ENCODE peak calls at places on chromosomes 6 and 20, in nine cellular contexts. V is stimulated activated CD8-positive, alpha-beta memory T cell treated with anti-CD3 and anti-CD28 coated beads, Interleukin-15, amount 100 ng/mL, for 4 hours; O is fibroblast of gingiva; K is AG10803; X is CD8-positive, alpha-beta memory T cell; P is GM20000; F is spleen; C is naive B cell; D is neural crest cell. Z is an unnamed sample.

GRCh38 chr6:1325471-1326309 is 13.8 kb downstream of the FOXQ1 start:
- DNase-seq in V (no peak), O (peak; percentile 18), K (peak; percentile 81), X (no peak), P (no peak), F (no peak), C (no peak), D (no peak), Z (no peak)

GRCh38 chr6:82589509-82590206 is 226.0 kb downstream of the TPBG start:
- DNase-seq in V (no peak), O (peak; percentile 46), K (peak; percentile 49), X (no peak), P (peak; percentile 27), F (no peak), C (no peak), D (no peak), Z (no peak)

GRCh38 chr20:41411458-41411857 is 44.8 kb upstream of the EMILIN3 start:
- DNase-seq in V (no peak), O (peak; percentile 62), K (peak; percentile 74), X (no peak), P (no peak), F (no peak), C (no peak), D (no peak), Z (no peak)

GRCh38 chr6:143556529-143556928 is 45.0 kb upstream of the FUCA2 start:
- DNase-seq in V (no peak), O (peak; percentile 11), K (peak; percentile 94), X (no peak), P (no peak), F (no peak), C (no peak), D (no peak), Z (no peak)

GRCh38 chr20:33658510-33658909 is 3.6 kb upstream of the C20orf144 start:
- DNase-seq in V (no peak), O (no peak), K (no peak), X (no peak), P (no peak), F (no peak), C (no peak), D (no peak), Z (no peak)

GRCh38 chr20:33663161-33664084 is 1.3 kb downstream of the C20orf144 start:
- DNase-seq in V (peak; percentile 68), O (peak; percentile 67), K (peak; percentile 71), X (peak; percentile 80), P (peak; percentile 94), F (peak; percentile 99), C (peak; percentile 81), D (peak; percentile 82), Z (peak; percentile 30)

GRCh38 chr6:42404494-42404893 is 47.2 kb downstream of the TRERF1 start:
- DNase-seq in V (no peak), O (peak; percentile 17), K (peak; percentile 59), X (no peak), P (no peak), F (no peak), C (no peak), D (no peak), Z (no peak)

GRCh38 chr6:167665698-167666380 is 160.9 kb upstream of the AFDN start:
- DNase-seq in V (no peak), O (no peak), K (no peak), X (no peak), P (no peak), F (peak; percentile 52), C (no peak), D (no peak), Z (no peak)

GRCh38 chr6:12024715-12025434 is 12.8 kb downstream of the HIVEP1 start:
- DNase-seq in V (no peak), O (no peak), K (peak; percentile 65), X (no peak), P (no peak), F (no peak), C (no peak), D (no peak), Z (no peak)

GRCh38 chr20:15475483-15475882 is 1097.8 kb downstream of the KIF16B start:
- DNase-seq in V (no peak), O (no peak), K (no peak), X (no peak), P (no peak), F (peak; percentile 76), C (no peak), D (no peak), Z (no peak)

GRCh38 chr20:21373436-21373835 is 23.9 kb downstream of the NKX2-4 start:
- DNase-seq in V (no peak), O (no peak), K (no peak), X (no peak), P (no peak), F (no peak), C (no peak), D (no peak), Z (no peak)

GRCh38 chr20:48740714-48741113 is 87.1 kb downstream of the PREX1 start:
- DNase-seq in V (no peak), O (no peak), K (no peak), X (no peak), P (peak; percentile 65), F (no peak), C (no peak), D (no peak), Z (no peak)

GRCh38 chr6:145139451-145139850 is 595.9 kb downstream of the EPM2A start:
- DNase-seq in V (no peak), O (peak; percentile 86), K (peak; percentile 59), X (no peak), P (no peak), F (no peak), C (no peak), D (no peak), Z (no peak)

GRCh38 chr6:167708501-167709094 is 118.1 kb upstream of the AFDN start:
- DNase-seq in V (no peak), O (no peak), K (no peak), X (no peak), P (no peak), F (peak; percentile 53), C (no peak), D (no peak), Z (no peak)

GRCh38 chr6:154989457-154989856 is 5.7 kb upstream of the TIAM2 start:
- DNase-seq in V (no peak), O (no peak), K (no peak), X (no peak), P (no peak), F (no peak), C (no peak), D (no peak), Z (no peak)

GRCh38 chr6:139939189-139939979 is 564.9 kb upstream of the CITED2 start:
- DNase-seq in V (no peak), O (no peak), K (no peak), X (no peak), P (no peak), F (no peak), C (no peak), D (no peak), Z (no peak)

GRCh38 chr6:21349834-21350233 is 243.7 kb upstream of the SOX4 start:
- DNase-seq in V (no peak), O (no peak), K (no peak), X (no peak), P (no peak), F (no peak), C (no peak), D (no peak), Z (no peak)

GRCh38 chr6:47258724-47259347 is 50.9 kb downstream of the TNFRSF21 start:
- DNase-seq in V (no peak), O (no peak), K (no peak), X (no peak), P (no peak), F (no peak), C (no peak), D (no peak), Z (no peak)

GRCh38 chr6:57173886-57174510 is 1.9 kb downstream of the BAG2 start:
- DNase-seq in V (no peak), O (peak; percentile 75), K (peak; percentile 85), X (no peak), P (no peak), F (no peak), C (no peak), D (no peak), Z (no peak)

GRCh38 chr6:63584566-63584965 is 12.3 kb downstream of the LOC128125822 start:
- DNase-seq in V (no peak), O (no peak), K (no peak), X (no peak), P (no peak), F (no peak), C (no peak), D (no peak), Z (no peak)

GRCh38 chr6:150408842-150409241 is 40.0 kb downstream of the IYD start:
- DNase-seq in V (no peak), O (no peak), K (no peak), X (no peak), P (no peak), F (no peak), C (no peak), D (no peak), Z (no peak)

GRCh38 chr6:163955752-163956151 is 541.2 kb downstream of the QKI start:
- DNase-seq in V (no peak), O (no peak), K (no peak), X (no peak), P (no peak), F (no peak), C (no peak), D (no peak), Z (no peak)

GRCh38 chr6:98054453-98054852 is 771.4 kb upstream of the MMS22L start:
- DNase-seq in V (no peak), O (no peak), K (no peak), X (no peak), P (no peak), F (no peak), C (no peak), D (no peak), Z (no peak)

GRCh38 chr20:20210327-20210726 is 157.6 kb upstream of the INSM1 start:
- DNase-seq in V (no peak), O (no peak), K (peak; percentile 1), X (no peak), P (no peak), F (no peak), C (no peak), D (no peak), Z (no peak)

GRCh38 chr6:128350416-128351254 is 169.8 kb downstream of the PTPRK start:
- DNase-seq in V (no peak), O (no peak), K (peak; percentile 8), X (no peak), P (no peak), F (no peak), C (no peak), D (no peak), Z (no peak)

GRCh38 chr6:8556370-8557018 is 121.1 kb upstream of the SLC35B3 start:
- DNase-seq in V (no peak), O (peak; percentile 26), K (peak; percentile 3), X (no peak), P (no peak), F (no peak), C (no peak), D (no peak), Z (no peak)

GRCh38 chr20:34037767-34038166 is 44.1 kb downstream of the RALY start:
- DNase-seq in V (no peak), O (peak; percentile 69), K (peak; percentile 82), X (no peak), P (no peak), F (no peak), C (no peak), D (no peak), Z (no peak)

GRCh38 chr20:21101453-21102251 is 4.5 kb downstream of the LINC00237 start:
- DNase-seq in V (no peak), O (no peak), K (no peak), X (no peak), P (peak; percentile 51), F (peak; percentile 81), C (peak; percentile 10), D (peak; percentile 50), Z (no peak)

GRCh38 chr6:12037803-12038202 is 25.7 kb downstream of the HIVEP1 start:
- DNase-seq in V (no peak), O (no peak), K (no peak), X (no peak), P (no peak), F (no peak), C (peak; percentile 16), D (no peak), Z (no peak)

GRCh38 chr6:50891290-50891689 is 72.6 kb downstream of the TFAP2B start:
- DNase-seq in V (no peak), O (no peak), K (no peak), X (no peak), P (no peak), F (no peak), C (no peak), D (no peak), Z (no peak)

GRCh38 chr20:51899674-51900073 is 97.4 kb upstream of the SALL4 start:
- DNase-seq in V (no peak), O (no peak), K (no peak), X (no peak), P (no peak), F (no peak), C (no peak), D (no peak), Z (no peak)

Z was measured in NCI-H2107.